ENCODE peak calls at places on chromosome 3, in six cellular contexts. X, P, U, S, C and M are unnamed samples.

GRCh38 chr3:7504886-7505775 is 644.2 kb downstream of the GRM7 start:
- DNase-seq in X (no peak), P (no peak), U (peak; percentile 2), S (no peak), C (no peak), M (no peak)

GRCh38 chr3:14305321-14305720 is 97.1 kb upstream of the SLC6A6 start:
- DNase-seq in X (no peak), P (no peak), U (no peak), S (no peak), C (no peak), M (no peak)

GRCh38 chr3:162236949-162237348 is 740.3 kb downstream of the OTOL1 start:
- DNase-seq in X (no peak), P (no peak), U (no peak), S (no peak), C (no peak), M (no peak)

GRCh38 chr3:105828703-105829102 is 40.1 kb downstream of the CBLB start:
- DNase-seq in X (no peak), P (no peak), U (no peak), S (no peak), C (no peak), M (no peak)

GRCh38 chr3:55272031-55272645 is 215.0 kb downstream of the WNT5A start:
- DNase-seq in X (no peak), P (no peak), U (no peak), S (no peak), C (no peak), M (no peak)

GRCh38 chr3:188067932-188068331 is 86.0 kb upstream of the LPP start:
- DNase-seq in X (no peak), P (no peak), U (peak; percentile 89), S (no peak), C (peak; percentile 84), M (no peak)

GRCh38 chr3:50655009-50655830 is 19.5 kb upstream of the DOCK3 start:
- DNase-seq in X (no peak), P (no peak), U (peak; percentile 41), S (peak; percentile 45), C (peak; percentile 29), M (no peak)

GRCh38 chr3:69838217-69838616 is 99.0 kb downstream of the MITF start:
- DNase-seq in X (no peak), P (no peak), U (peak; percentile 69), S (no peak), C (peak; percentile 94), M (no peak)

GRCh38 chr3:44223274-44223673 is 18.4 kb upstream of the TOPAZ1 start:
- DNase-seq in X (no peak), P (no peak), U (peak; percentile 34), S (no peak), C (peak; percentile 23), M (no peak)

GRCh38 chr3:189779166-189779565 is 148.0 kb downstream of the TP63 start:
- DNase-seq in X (no peak), P (no peak), U (no peak), S (no peak), C (no peak), M (no peak)

GRCh38 chr3:43372809-43373587 is 86.7 kb downstream of the SNRK start:
- DNase-seq in X (no peak), P (no peak), U (peak; percentile 15), S (no peak), C (no peak), M (no peak)

GRCh38 chr3:42780892-42781700 is 8.0 kb upstream of the CCDC13 start:
- DNase-seq in X (no peak), P (no peak), U (peak; percentile 80), S (no peak), C (peak; percentile 69), M (peak; percentile 95)

GRCh38 chr3:134330895-134331810 is 43.1 kb downstream of the AMOTL2 start:
- DNase-seq in X (no peak), P (no peak), U (peak; percentile 72), S (no peak), C (peak; percentile 90), M (peak; percentile 41)

GRCh38 chr3:156818890-156819289 is 7.3 kb upstream of the LEKR1 start:
- DNase-seq in X (no peak), P (no peak), U (peak; percentile 96), S (no peak), C (peak; percentile 88), M (no peak)

GRCh38 chr3:118636841-118637240 is 397.8 kb downstream of the IGSF11 start:
- DNase-seq in X (no peak), P (no peak), U (no peak), S (no peak), C (no peak), M (no peak)

GRCh38 chr3:57892423-57892822 is 115.8 kb upstream of the FLNB start:
- DNase-seq in X (no peak), P (no peak), U (no peak), S (no peak), C (no peak), M (no peak)

GRCh38 chr3:83034806-83035703 is 1273.6 kb upstream of the GBE1 start:
- DNase-seq in X (no peak), P (no peak), U (no peak), S (no peak), C (no peak), M (no peak)

GRCh38 chr3:164351126-164351525 is 727.2 kb downstream of the SI start:
- DNase-seq in X (no peak), P (no peak), U (peak; percentile 21), S (no peak), C (no peak), M (no peak)

GRCh38 chr3:13282528-13282985 is 137.6 kb downstream of the NUP210 start:
- DNase-seq in X (no peak), P (no peak), U (no peak), S (peak; percentile 14), C (no peak), M (no peak)

GRCh38 chr3:14172480-14172879 is 5.9 kb downstream of the XPC start:
- DNase-seq in X (no peak), P (no peak), U (no peak), S (no peak), C (no peak), M (no peak)

GRCh38 chr3:111080357-111080937 is 8.8 kb downstream of the NECTIN3 start:
- DNase-seq in X (no peak), P (no peak), U (peak; percentile 85), S (no peak), C (peak; percentile 72), M (no peak)

GRCh38 chr3:36868614-36869436 is 76.0 kb downstream of the TRANK1 start:
- DNase-seq in X (peak; percentile 15), P (no peak), U (peak; percentile 64), S (peak; percentile 55), C (peak; percentile 60), M (no peak)

GRCh38 chr3:47034868-47035489 is 55.5 kb downstream of the NBEAL2 start:
- DNase-seq in X (no peak), P (no peak), U (no peak), S (no peak), C (no peak), M (no peak)

GRCh38 chr3:104069114-104069513 is 1297.6 kb upstream of the ALCAM start:
- DNase-seq in X (no peak), P (no peak), U (peak; percentile 85), S (no peak), C (peak; percentile 70), M (no peak)

GRCh38 chr3:20056727-20057611 is 16.7 kb downstream of the KAT2B start:
- DNase-seq in X (no peak), P (no peak), U (peak; percentile 88), S (no peak), C (peak; percentile 85), M (no peak)

GRCh38 chr3:38608086-38608775 is 41.3 kb downstream of the SCN5A start:
- DNase-seq in X (no peak), P (no peak), U (no peak), S (no peak), C (no peak), M (no peak)

GRCh38 chr3:170862618-170863374 is 7.2 kb downstream of the RPL22L1 start:
- DNase-seq in X (no peak), P (no peak), U (peak; percentile 41), S (no peak), C (peak; percentile 38), M (no peak)

GRCh38 chr3:138933981-138934691 is 12.8 kb downstream of the FOXL2 start:
- DNase-seq in X (no peak), P (no peak), U (no peak), S (no peak), C (no peak), M (no peak)

GRCh38 chr3:123258359-123258758 is 56.6 kb downstream of the SEC22A start:
- DNase-seq in X (no peak), P (no peak), U (no peak), S (no peak), C (no peak), M (no peak)

GRCh38 chr3:126750760-126751129 is 46.7 kb downstream of the CHCHD6 start:
- DNase-seq in X (no peak), P (no peak), U (no peak), S (no peak), C (no peak), M (no peak)

GRCh38 chr3:8371085-8371551 is 130.5 kb upstream of the LMCD1 start:
- DNase-seq in X (no peak), P (no peak), U (peak; percentile 14), S (no peak), C (peak; percentile 65), M (no peak)

GRCh38 chr3:9402410-9403228 is 5.2 kb downstream of the SETD5 start:
- DNase-seq in X (no peak), P (no peak), U (peak; percentile 24), S (no peak), C (no peak), M (no peak)